ENCODE peak calls at places on chromosomes 12 and 14, in seven cellular contexts. X, F, J, Y, E, L and A are unnamed samples. For H3K36me3 and H3K27me3, the result is how much of the 10 kb centered on the place peaks cover.

GRCh38 chr12:107320929-107321618 is 227.7 kb upstream of the CRY1 start:
- DNase-seq in X (no peak), F (no peak), J (peak), Y (peak), E (peak), L (no peak), A (no peak)

GRCh38 chr14:80974338-80975078 is 19.1 kb downstream of the TSHR start:
- DNase-seq in X (no peak), F (no peak), J (no peak), Y (no peak), E (no peak), L (no peak), A (no peak)

GRCh38 chr12:15625075-15625474 is 164.1 kb downstream of the EPS8 start:
- DNase-seq in X (no peak), F (no peak), J (no peak), Y (no peak), E (no peak), L (no peak), A (no peak)

GRCh38 chr14:79161576-79161975 is 991.4 kb downstream of the NRXN3 start:
- DNase-seq in X (peak), F (peak), J (no peak), Y (peak), E (peak), L (no peak), A (no peak)

GRCh38 chr12:93098077-93098476 is 169.0 kb upstream of the EEA1 start:
- DNase-seq in X (peak), F (peak), J (peak), Y (no peak), E (peak), L (peak), A (no peak)

GRCh38 chr12:51371295-51371953 is 19.8 kb downstream of the GALNT6 start:
- DNase-seq in X (peak), F (peak), J (peak), Y (peak), E (peak), L (no peak), A (peak)

GRCh38 chr12:51419473-51420228 is 5.0 kb upstream of the SLC4A8 start:
- DNase-seq in X (no peak), F (no peak), J (no peak), Y (no peak), E (peak), L (no peak), A (no peak)

GRCh38 chr12:51821423-51822260 is 26.9 kb downstream of the FIGNL2 start:
- DNase-seq in X (no peak), F (no peak), J (no peak), Y (no peak), E (no peak), L (no peak), A (no peak)

GRCh38 chr12:12684375-12685106 is 11.4 kb downstream of the GPR19 start:
- DNase-seq in X (peak), F (peak), J (no peak), Y (peak), E (peak), L (no peak), A (no peak)

GRCh38 chr12:16063728-16064127 is 152.6 kb downstream of the DERA start:
- DNase-seq in X (peak), F (no peak), J (no peak), Y (no peak), E (no peak), L (no peak), A (no peak)

GRCh38 chr14:55968741-55969140 is 149.5 kb upstream of the PELI2 start:
- DNase-seq in X (no peak), F (no peak), J (no peak), Y (no peak), E (peak), L (no peak), A (no peak)

GRCh38 chr12:7178481-7178880 is 11.0 kb upstream of the PEX5 start:
- DNase-seq in X (no peak), F (no peak), J (no peak), Y (no peak), E (no peak), L (no peak), A (no peak)

GRCh38 chr14:44053422-44053821 is 453.7 kb downstream of the FSCB start:
- DNase-seq in X (no peak), F (no peak), J (no peak), Y (no peak), E (no peak), L (no peak), A (no peak)

GRCh38 chr14:66739826-66740225 is 231.9 kb downstream of the GPHN start:
- DNase-seq in X (no peak), F (no peak), J (no peak), Y (no peak), E (no peak), L (no peak), A (no peak)

GRCh38 chr12:67366530-67367196 is 97.5 kb downstream of the CAND1 start:
- DNase-seq in X (no peak), F (peak), J (no peak), Y (no peak), E (no peak), L (no peak), A (peak)

GRCh38 chr14:102897299-102898027 is 25.0 kb upstream of the AMN start:
- DNase-seq in X (no peak), F (no peak), J (no peak), Y (no peak), E (no peak), L (no peak), A (no peak)

GRCh38 chr14:102854397-102854703 is 68.1 kb upstream of the AMN start:
- DNase-seq in X (no peak), F (no peak), J (no peak), Y (no peak), E (no peak), L (peak), A (no peak)

GRCh38 chr12:105451211-105451610 is 120.7 kb downstream of the C12orf75 start:
- DNase-seq in X (no peak), F (peak), J (no peak), Y (no peak), E (no peak), L (no peak), A (peak)

GRCh38 chr14:68678471-68678870 is 114.4 kb downstream of the ZFP36L1 start:
- DNase-seq in X (no peak), F (no peak), J (no peak), Y (no peak), E (no peak), L (no peak), A (no peak)

GRCh38 chr12:45268672-45269406 is 52.9 kb downstream of the ANO6 start:
- DNase-seq in X (peak), F (peak), J (peak), Y (peak), E (peak), L (peak), A (peak)

GRCh38 chr14:99713972-99714371 is 29.9 kb downstream of the CYP46A1 start:
- DNase-seq in X (no peak), F (no peak), J (no peak), Y (no peak), E (no peak), L (no peak), A (no peak)

GRCh38 chr12:42588308-42588836 is 1.2 kb downstream of the PRICKLE1 start:
- DNase-seq in X (peak), F (peak), J (no peak), Y (peak), E (peak), L (no peak), A (no peak)

GRCh38 chr14:68664225-68664681 is 128.6 kb downstream of the ZFP36L1 start:
- DNase-seq in X (no peak), F (no peak), J (no peak), Y (no peak), E (no peak), L (no peak), A (no peak)

GRCh38 chr12:29593001-29593400 is 95.5 kb upstream of the OVCH1 start:
- DNase-seq in X (no peak), F (no peak), J (no peak), Y (no peak), E (no peak), L (no peak), A (no peak)

GRCh38 chr14:36465178-36465577 is 54.9 kb downstream of the NKX2-1 start:
- DNase-seq in X (no peak), F (no peak), J (no peak), Y (no peak), E (no peak), L (no peak), A (no peak)
- H3K36me3 ChIP-seq in X (under half), F (under half), J (under half), Y (under half), E (under half), L (under half), A (under half)

GRCh38 chr14:25620515-25620914 is 570.6 kb upstream of the STXBP6 start:
- DNase-seq in X (no peak), F (no peak), J (no peak), Y (no peak), E (no peak), L (no peak), A (no peak)

DNA sequence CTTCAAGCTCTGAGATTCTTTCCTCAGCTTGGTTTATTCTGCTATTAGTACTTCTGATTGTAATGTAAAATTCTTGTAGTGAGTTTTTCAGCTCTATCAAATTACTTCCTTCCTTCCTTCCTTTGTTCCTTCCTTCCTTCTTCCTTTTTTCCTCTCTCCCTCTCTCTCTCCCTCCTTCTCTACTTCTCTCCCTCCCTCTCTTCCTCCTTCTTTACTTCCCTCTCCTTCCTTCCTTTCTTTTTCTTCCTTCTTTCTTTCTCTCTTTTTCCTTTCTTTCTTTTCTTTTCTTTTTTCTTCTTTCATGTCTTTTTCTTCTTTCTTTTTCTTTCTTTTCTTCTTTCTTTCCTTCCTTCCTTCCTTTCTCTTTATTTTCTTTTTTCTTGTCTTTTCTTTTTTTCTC is 565.2 kb upstream of the STXBP6 start:
- DNase-seq in X (no peak), F (no peak), J (no peak), Y (no peak), E (no peak), L (no peak), A (no peak)
- H3K27me3 ChIP-seq in X (under half), F (under half), J (under half), Y (under half), E (under half), L (under half), A (under half)

GRCh38 chr12:132718644-132719043 is 8.0 kb downstream of the PGAM5 start:
- DNase-seq in X (no peak), F (no peak), J (no peak), Y (no peak), E (no peak), L (no peak), A (no peak)
- H3K36me3 ChIP-seq in X (under half), F (half or more), J (under half), Y (under half), E (under half), L (under half), A (under half)

GRCh38 chr12:132406498-132407461 is 77.4 kb upstream of the GALNT9 start:
- DNase-seq in X (no peak), F (no peak), J (no peak), Y (no peak), E (no peak), L (no peak), A (no peak)

GRCh38 chr12:132403636-132404434 is 74.4 kb upstream of the GALNT9 start:
- DNase-seq in X (no peak), F (no peak), J (no peak), Y (no peak), E (no peak), L (no peak), A (no peak)

GRCh38 chr12:132405742-132406251 is 76.4 kb upstream of the GALNT9 start:
- DNase-seq in X (no peak), F (no peak), J (no peak), Y (no peak), E (no peak), L (no peak), A (no peak)

GRCh38 chr12:132404435-132404855 is 75.1 kb upstream of the GALNT9 start:
- DNase-seq in X (no peak), F (no peak), J (no peak), Y (no peak), E (no peak), L (no peak), A (no peak)

GRCh38 chr12:132404956-132405741 is 75.8 kb upstream of the GALNT9 start:
- DNase-seq in X (no peak), F (no peak), J (no peak), Y (no peak), E (no peak), L (no peak), A (no peak)
- H3K27me3 ChIP-seq in X (under half), F (under half), J (half or more), Y (under half), E (under half), L (under half), A (under half)

GRCh38 chr12:109503611-109504010 is 26.2 kb downstream of the UBE3B start:
- DNase-seq in X (no peak), F (no peak), J (no peak), Y (no peak), E (no peak), L (no peak), A (no peak)

GRCh38 chr12:109504068-109504467 is 26.6 kb downstream of the UBE3B start:
- DNase-seq in X (no peak), F (no peak), J (no peak), Y (no peak), E (no peak), L (no peak), A (no peak)

GRCh38 chr12:109502332-109502731 is 24.9 kb downstream of the UBE3B start:
- DNase-seq in X (no peak), F (no peak), J (no peak), Y (no peak), E (no peak), L (no peak), A (no peak)

GRCh38 chr12:109500406-109501185 is 23.2 kb downstream of the UBE3B start:
- DNase-seq in X (no peak), F (no peak), J (no peak), Y (no peak), E (no peak), L (no peak), A (no peak)

DNA sequence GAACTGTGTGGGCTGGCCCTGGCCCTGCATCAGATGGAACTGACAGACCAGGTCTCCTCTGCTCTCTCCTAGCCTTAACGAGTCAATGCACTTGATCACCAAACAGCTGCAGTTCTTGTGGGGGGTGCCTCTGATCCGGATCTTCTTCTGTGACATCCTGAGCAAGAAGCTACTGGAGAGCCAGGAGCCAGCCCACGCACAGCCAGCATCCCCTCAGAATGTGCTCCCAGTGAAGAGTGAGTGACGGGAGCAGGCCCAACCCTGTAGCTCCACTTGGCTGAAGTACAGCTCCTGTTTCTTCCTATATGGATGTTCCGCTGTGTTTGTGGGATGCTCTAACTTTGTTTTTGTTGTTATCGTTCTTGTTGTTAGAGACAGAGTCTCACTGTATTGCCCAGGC is 23.9 kb downstream of the UBE3B start:
- DNase-seq in X (no peak), F (no peak), J (no peak), Y (no peak), E (no peak), L (no peak), A (no peak)
- H3K36me3 ChIP-seq in X (under half), F (under half), J (half or more), Y (under half), E (half or more), L (under half), A (under half)